ENCODE peak calls at places on chromosomes 7 and 10, in six cellular contexts. A is PC-9; U is CD4-positive, CD25-positive, alpha-beta regulatory T cell; Q is GM23338; B is ascending aorta; M is foreskin keratinocyte. O is an unnamed sample.

GRCh38 chr7:38189256-38189938 is 11.4 kb downstream of the STARD3NL start:
- DNase-seq in A (no peak), M (no peak), U (no peak), B (no peak), Q (no peak), O (no peak)

GRCh38 chr10:126094537-126094936 is 198.2 kb downstream of the FANK1 start:
- DNase-seq in A (no peak), Q (no peak), B (peak; percentile 16), U (no peak), M (no peak), O (no peak)

GRCh38 chr10:86286591-86287421 is 79.8 kb downstream of the GRID1 start:
- DNase-seq in U (no peak), Q (no peak), B (peak; percentile 41), A (no peak), M (no peak), O (no peak)

GRCh38 chr10:117759266-117759665 is 216.7 kb downstream of the EMX2 start:
- DNase-seq in A (no peak), U (no peak), Q (no peak), B (no peak), M (no peak), O (no peak)

GRCh38 chr7:22979251-22979650 is 34.7 kb downstream of the HYCC1 start:
- DNase-seq in U (no peak), B (no peak), Q (no peak), A (no peak), M (no peak), O (no peak)

GRCh38 chr7:56447864-56448693 is 331.9 kb upstream of the NUPR2 start:
- DNase-seq in B (no peak), U (no peak), M (no peak), A (no peak), Q (no peak), O (no peak)

GRCh38 chr10:1706711-1707110 is 30.6 kb downstream of the ADARB2 start:
- DNase-seq in U (peak; percentile 36), B (no peak), A (no peak), M (no peak), Q (no peak), O (no peak)

GRCh38 chr7:16668049-16668858 is 22.3 kb downstream of the BZW2 start:
- DNase-seq in U (no peak), M (peak; percentile 94), Q (peak; percentile 40), B (peak; percentile 77), A (peak; percentile 88), O (peak; percentile 98)

GRCh38 chr7:13179011-13179574 is 491.7 kb downstream of the ARL4A start:
- DNase-seq in Q (no peak), U (no peak), B (no peak), A (no peak), M (no peak), O (no peak)

GRCh38 chr7:2154831-2155230 is 77.9 kb downstream of the MAD1L1 start:
- DNase-seq in Q (no peak), B (no peak), M (no peak), U (no peak), A (no peak), O (no peak)

GRCh38 chr10:78457804-78458483 is 424.3 kb downstream of the RPS24 start:
- DNase-seq in M (no peak), U (no peak), A (no peak), B (peak; percentile 31), Q (no peak), O (no peak)

GRCh38 chr7:159218216-159219006 is 73.7 kb upstream of the VIPR2 start:
- DNase-seq in A (no peak), B (no peak), Q (no peak), M (peak; percentile 16), U (no peak), O (no peak)

GRCh38 chr10:94285271-94285670 is 77.5 kb downstream of the NOC3L start:
- DNase-seq in Q (no peak), A (no peak), M (no peak), B (no peak), U (no peak), O (no peak)

GRCh38 chr7:73717991-73718405 is 1.5 kb downstream of the STX1A start:
- DNase-seq in Q (no peak), U (peak; percentile 68), M (peak; percentile 75), A (peak; percentile 63), B (peak; percentile 81), O (no peak)

DNA sequence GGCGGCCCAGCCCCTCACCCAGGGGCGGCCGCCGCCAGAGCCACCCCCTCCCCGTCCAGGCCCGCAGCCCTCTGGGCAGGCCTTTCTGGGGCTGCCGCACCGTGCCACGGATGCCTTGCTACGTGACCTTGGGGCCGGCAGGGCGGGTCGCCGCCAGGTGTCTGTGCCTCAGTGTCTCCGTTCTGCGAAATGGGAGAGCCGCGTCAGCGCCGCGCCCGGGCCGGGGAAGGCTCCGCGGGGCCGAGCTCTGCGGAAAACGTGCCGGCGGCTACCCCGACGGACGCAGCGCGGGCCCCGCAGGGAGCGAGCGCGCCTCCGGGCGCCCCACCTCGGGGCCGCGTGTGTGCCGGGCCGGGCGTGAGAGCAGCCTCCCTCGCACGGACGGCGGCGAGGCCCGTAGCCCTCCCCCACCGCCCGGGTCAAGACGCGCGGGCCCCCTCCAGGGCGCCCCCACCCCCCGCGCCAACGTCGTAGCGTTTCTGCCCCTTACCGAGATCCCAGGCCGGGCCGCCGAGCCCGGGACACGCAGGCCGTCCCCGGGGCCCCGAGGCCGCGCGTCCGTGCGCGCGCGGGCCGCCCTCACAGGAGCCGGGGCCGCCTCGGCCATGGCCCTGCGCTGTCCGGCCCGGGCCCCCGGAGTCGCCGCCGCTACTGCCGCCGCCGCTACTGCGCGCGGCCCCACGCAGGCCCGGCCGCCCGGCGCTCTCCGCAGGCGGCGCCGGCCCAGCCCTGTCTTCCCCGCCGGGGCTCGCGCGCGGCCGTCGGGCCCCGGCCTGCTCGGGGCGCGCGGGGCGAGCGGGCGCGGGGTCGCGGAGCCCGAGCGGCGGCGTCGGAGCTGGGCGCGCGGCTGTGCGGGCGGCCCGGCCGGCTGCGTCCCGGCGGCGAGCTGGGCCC is 1.1 kb downstream of the ZNF777 start:
- DNase-seq in Q (peak; percentile 43), B (no peak), M (no peak), A (peak; percentile 30), U (peak; percentile 15), O (no peak)
- H3K27ac ChIP-seq in Q (no peak overlapping the region), B (no peak overlapping the region), M (no peak overlapping the region), A (no peak overlapping the region), U (no peak overlapping the region), O (peak overlapping the region; percentile 66)

GRCh38 chr10:104331208-104331838 is 6.9 kb downstream of the ITPRIP start:
- DNase-seq in M (no peak), A (no peak), U (no peak), B (peak; percentile 67), Q (peak; percentile 55), O (no peak)

GRCh38 chr10:104333037-104333727 is 5.1 kb downstream of the ITPRIP start:
- DNase-seq in M (no peak), U (peak; percentile 80), B (peak; percentile 61), Q (peak; percentile 39), A (no peak), O (no peak)

GRCh38 chr10:104333728-104334373 is 4.4 kb downstream of the ITPRIP start:
- DNase-seq in U (no peak), A (no peak), Q (no peak), B (peak; percentile 58), M (no peak), O (no peak)

GRCh38 chr10:104330168-104331117 is 7.8 kb downstream of the ITPRIP start:
- DNase-seq in B (peak; percentile 84), Q (no peak), M (peak; percentile 64), A (peak; percentile 43), U (no peak), O (no peak)

GRCh38 chr10:104332243-104333036 is 5.8 kb downstream of the ITPRIP start:
- DNase-seq in M (no peak), Q (no peak), U (no peak), A (no peak), B (peak; percentile 47), O (no peak)
- H3K27ac ChIP-seq in M (peak overlapping the region; percentile 95), Q (peak overlapping the region; percentile 94), U (peak overlapping the region; percentile 89), A (peak overlapping the region; percentile 95), B (peak overlapping the region; percentile 74), O (peak overlapping the region; percentile 100)

DNA sequence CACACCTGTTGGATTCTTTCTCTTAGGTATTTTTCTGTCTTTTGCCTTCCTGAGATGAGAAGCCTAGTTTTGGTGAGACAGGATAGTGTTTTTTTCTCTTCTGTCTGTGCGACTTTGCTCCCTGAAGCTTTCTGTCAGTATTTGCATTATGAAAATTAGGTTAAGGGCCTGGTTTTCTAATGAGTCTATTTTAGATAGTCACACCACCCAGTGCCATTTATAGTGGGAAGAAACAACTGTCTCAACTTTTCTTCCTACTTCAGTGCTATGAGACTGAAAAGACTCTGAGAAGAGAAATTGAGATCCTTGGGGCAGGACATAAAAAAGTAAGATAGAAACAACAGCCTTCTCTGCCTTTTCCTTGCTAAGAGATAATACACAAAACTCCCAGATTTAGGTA is 53.6 kb downstream of the MINPP1 start:
- DNase-seq in B (no peak), Q (no peak), A (no peak), M (no peak), U (no peak), O (no peak)
- H3K27ac ChIP-seq in B (no peak overlapping the region), Q (peak overlapping the region; percentile 60), A (no peak overlapping the region), M (no peak overlapping the region), U (no peak overlapping the region), O (no peak overlapping the region)

GRCh38 chr7:98483964-98484545 is 83.2 kb upstream of the BAIAP2L1 start:
- DNase-seq in A (no peak), U (no peak), M (no peak), Q (no peak), B (no peak), O (no peak)

GRCh38 chr7:98483276-98483963 is 82.5 kb upstream of the BAIAP2L1 start:
- DNase-seq in Q (peak; percentile 70), M (no peak), U (no peak), B (no peak), A (no peak), O (no peak)

GRCh38 chr7:98493379-98493778 is 92.5 kb upstream of the BAIAP2L1 start:
- DNase-seq in A (no peak), Q (no peak), U (no peak), M (no peak), B (no peak), O (no peak)

DNA sequence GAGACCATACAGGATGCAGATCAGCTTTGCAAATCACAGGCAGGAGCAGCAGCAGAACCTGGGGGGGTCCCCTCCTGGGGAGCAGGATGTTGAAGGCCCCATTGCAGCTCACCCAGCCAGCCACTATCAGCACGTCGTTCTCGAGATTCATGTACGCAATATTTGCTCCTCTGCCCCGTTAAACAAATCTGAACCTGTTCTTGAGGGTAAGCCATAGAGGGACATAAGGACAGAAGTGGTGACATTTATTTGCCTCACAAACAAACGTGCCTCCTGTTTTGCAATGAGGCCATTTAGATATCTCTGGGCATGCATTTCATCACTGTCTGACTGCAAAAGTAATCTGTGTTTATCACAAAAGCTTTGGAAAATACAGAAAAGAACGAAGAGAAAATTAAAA is 87.3 kb upstream of the BAIAP2L1 start:
- DNase-seq in Q (no peak), U (no peak), M (no peak), A (no peak), B (no peak), O (no peak)
- H3K27ac ChIP-seq in Q (no peak overlapping the region), U (no peak overlapping the region), M (no peak overlapping the region), A (no peak overlapping the region), B (no peak overlapping the region), O (no peak overlapping the region)

GRCh38 chr7:106139253-106140251 is 27.4 kb upstream of the SYPL1 start:
- DNase-seq in Q (no peak), U (no peak), A (no peak), M (no peak), B (no peak), O (no peak)
- H3K27ac ChIP-seq in Q (no peak overlapping the region), U (no peak overlapping the region), A (no peak overlapping the region), M (no peak overlapping the region), B (peak overlapping the region; percentile 69), O (no peak overlapping the region)

DNA sequence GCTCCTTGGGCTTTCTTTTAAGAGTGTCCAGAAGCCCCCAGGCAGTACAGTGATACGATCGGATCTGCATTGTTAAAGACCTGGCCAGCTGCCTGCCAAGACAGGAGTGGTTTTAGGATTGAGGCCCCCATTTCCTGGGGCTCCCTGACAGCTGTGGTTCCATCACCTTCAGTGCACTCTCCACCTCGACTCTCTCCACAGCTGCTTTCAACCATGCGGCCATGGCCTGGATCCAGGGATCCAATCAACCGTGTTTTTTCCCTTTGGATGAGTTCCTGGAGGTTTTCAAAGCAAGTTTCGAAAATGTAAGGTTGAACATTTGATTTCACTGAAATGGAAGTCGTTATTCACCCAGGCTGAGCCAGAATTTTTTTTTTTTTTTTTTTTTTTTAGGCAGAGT is 123.4 kb upstream of the BTBD16 start:
- DNase-seq in M (no peak), A (no peak), Q (no peak), U (no peak), B (no peak), O (no peak)
- H3K27ac ChIP-seq in M (no peak overlapping the region), A (no peak overlapping the region), Q (no peak overlapping the region), U (no peak overlapping the region), B (no peak overlapping the region), O (no peak overlapping the region)

O was measured in epithelial cell of prostate.